ENCODE peak calls at places on chromosomes 12 and 14, in six cellular contexts. One of them, this sample, is unnamed.

GRCh38 chr12:126483145-126484068 is 1418.2 kb downstream of the AACS start:
- DNase-seq in osteocyte: no peak
- DNase-seq in Panc1: no peak
- DNase-seq in choroid plexus epithelial cell: peak
- DNase-seq in uterus: peak
- DNase-seq in BE2C: peak
- DNase-seq in this sample: peak

GRCh38 chr14:95547626-95548327 is 12.9 kb downstream of the GLRX5 start:
- DNase-seq in osteocyte: no peak
- DNase-seq in Panc1: no peak
- DNase-seq in choroid plexus epithelial cell: peak
- DNase-seq in uterus: no peak
- DNase-seq in BE2C: no peak
- DNase-seq in this sample: peak

GRCh38 chr14:94601961-94602391 is 10.2 kb upstream of the SERPINA3 start:
- DNase-seq in osteocyte: no peak
- DNase-seq in Panc1: no peak
- DNase-seq in choroid plexus epithelial cell: peak
- DNase-seq in uterus: peak
- DNase-seq in BE2C: no peak
- DNase-seq in this sample: peak

GRCh38 chr14:102317564-102318248 is 1.8 kb upstream of the ZNF839 start:
- DNase-seq in osteocyte: no peak
- DNase-seq in Panc1: no peak
- DNase-seq in choroid plexus epithelial cell: peak
- DNase-seq in uterus: no peak
- DNase-seq in BE2C: no peak
- DNase-seq in this sample: peak

GRCh38 chr12:120412421-120412820 is 25.5 kb upstream of the COX6A1 start:
- DNase-seq in osteocyte: no peak
- DNase-seq in Panc1: no peak
- DNase-seq in choroid plexus epithelial cell: no peak
- DNase-seq in uterus: no peak
- DNase-seq in BE2C: no peak
- DNase-seq in this sample: no peak

GRCh38 chr14:68814376-68815287 is 21.8 kb upstream of the ZFP36L1 start:
- DNase-seq in osteocyte: no peak
- DNase-seq in Panc1: no peak
- DNase-seq in choroid plexus epithelial cell: peak
- DNase-seq in uterus: peak
- DNase-seq in BE2C: no peak
- DNase-seq in this sample: no peak

GRCh38 chr14:64234877-64235651 is 59.1 kb downstream of the ESR2 start:
- DNase-seq in osteocyte: no peak
- DNase-seq in Panc1: no peak
- DNase-seq in choroid plexus epithelial cell: peak
- DNase-seq in uterus: no peak
- DNase-seq in BE2C: peak
- DNase-seq in this sample: peak

GRCh38 chr12:93402333-93403311 is 24.9 kb downstream of the NUDT4 start:
- DNase-seq in osteocyte: no peak
- DNase-seq in Panc1: no peak
- DNase-seq in choroid plexus epithelial cell: no peak
- DNase-seq in uterus: no peak
- DNase-seq in BE2C: no peak
- DNase-seq in this sample: no peak

GRCh38 chr14:32724864-32725550 is 213.7 kb upstream of the NPAS3 start:
- DNase-seq in osteocyte: peak
- DNase-seq in Panc1: no peak
- DNase-seq in choroid plexus epithelial cell: peak
- DNase-seq in uterus: no peak
- DNase-seq in BE2C: no peak
- DNase-seq in this sample: peak

GRCh38 chr12:18700254-18700653 is 37.6 kb downstream of the PLCZ1 start:
- DNase-seq in osteocyte: no peak
- DNase-seq in Panc1: no peak
- DNase-seq in choroid plexus epithelial cell: peak
- DNase-seq in uterus: peak
- DNase-seq in BE2C: no peak
- DNase-seq in this sample: no peak

GRCh38 chr14:68794856-68795601 is 2.2 kb upstream of the ZFP36L1 start:
- DNase-seq in osteocyte: no peak
- DNase-seq in Panc1: no peak
- DNase-seq in choroid plexus epithelial cell: peak
- DNase-seq in uterus: peak
- DNase-seq in BE2C: no peak
- DNase-seq in this sample: peak

GRCh38 chr12:122886851-122887816 is 8.8 kb downstream of the VPS37B start:
- DNase-seq in osteocyte: no peak
- DNase-seq in Panc1: peak
- DNase-seq in choroid plexus epithelial cell: peak
- DNase-seq in uterus: no peak
- DNase-seq in BE2C: no peak
- DNase-seq in this sample: peak

GRCh38 chr12:19382111-19382526 is 57.2 kb upstream of the AEBP2 start:
- DNase-seq in osteocyte: no peak
- DNase-seq in Panc1: no peak
- DNase-seq in choroid plexus epithelial cell: peak
- DNase-seq in uterus: no peak
- DNase-seq in BE2C: no peak
- DNase-seq in this sample: peak

GRCh38 chr12:12645485-12645884 is 33.8 kb downstream of the CREBL2 start:
- DNase-seq in osteocyte: no peak
- DNase-seq in Panc1: no peak
- DNase-seq in choroid plexus epithelial cell: peak
- DNase-seq in uterus: no peak
- DNase-seq in BE2C: peak
- DNase-seq in this sample: peak

GRCh38 chr12:76308866-76309265 is 39.3 kb downstream of the BBS10 start:
- DNase-seq in osteocyte: no peak
- DNase-seq in Panc1: no peak
- DNase-seq in choroid plexus epithelial cell: no peak
- DNase-seq in uterus: no peak
- DNase-seq in BE2C: no peak
- DNase-seq in this sample: no peak

GRCh38 chr12:13900718-13901117 is 80.7 kb downstream of the GRIN2B start:
- DNase-seq in osteocyte: no peak
- DNase-seq in Panc1: no peak
- DNase-seq in choroid plexus epithelial cell: no peak
- DNase-seq in uterus: no peak
- DNase-seq in BE2C: no peak
- DNase-seq in this sample: peak

GRCh38 chr14:95097385-95097784 is 59.9 kb downstream of the DICER1 start:
- DNase-seq in osteocyte: no peak
- DNase-seq in Panc1: no peak
- DNase-seq in choroid plexus epithelial cell: peak
- DNase-seq in uterus: no peak
- DNase-seq in BE2C: no peak
- DNase-seq in this sample: no peak

GRCh38 chr12:116863275-116863767 is 17.9 kb downstream of the HRK start:
- DNase-seq in osteocyte: no peak
- DNase-seq in Panc1: no peak
- DNase-seq in choroid plexus epithelial cell: peak
- DNase-seq in uterus: no peak
- DNase-seq in BE2C: peak
- DNase-seq in this sample: no peak

GRCh38 chr12:10557766-10558165 is 52.1 kb downstream of the EIF2S3B start:
- DNase-seq in osteocyte: no peak
- DNase-seq in Panc1: no peak
- DNase-seq in choroid plexus epithelial cell: no peak
- DNase-seq in uterus: no peak
- DNase-seq in BE2C: no peak
- DNase-seq in this sample: peak

This sample was measured in bronchial epithelial cell.